ENCODE peak calls at places on chromosome 19, in seven cellular contexts. U, V, X, B, R, N and Q are unnamed samples.

GRCh38 chr19:19704836-19705235 is 28.1 kb downstream of the ZNF14 start:
- DNase-seq in U (no peak), V (no peak), X (no peak), B (no peak), R (no peak), N (no peak), Q (no peak)

GRCh38 chr19:33684550-33685303 is 63.0 kb downstream of the CHST8 start:
- DNase-seq in U (no peak), V (no peak), X (no peak), B (no peak), R (no peak), N (no peak), Q (no peak)

GRCh38 chr19:28393574-28394336 is 819.2 kb downstream of the UQCRFS1 start:
- DNase-seq in U (no peak), V (no peak), X (no peak), B (no peak), R (no peak), N (no peak), Q (no peak)

GRCh38 chr19:42396248-42396541 is 6.1 kb upstream of the CNFN start:
- DNase-seq in U (no peak), V (no peak), X (no peak), B (peak), R (no peak), N (no peak), Q (peak)

GRCh38 chr19:43809762-43810696 is 7.8 kb upstream of the LYPD5 start:
- DNase-seq in U (no peak), V (peak), X (peak), B (no peak), R (no peak), N (peak), Q (peak)

GRCh38 chr19:39133431-39134270 is 8.1 kb downstream of the PAK4 start:
- DNase-seq in U (no peak), V (no peak), X (no peak), B (no peak), R (no peak), N (no peak), Q (no peak)

GRCh38 chr19:42242071-42242511 is 311 bp downstream of the GSK3A start:
- DNase-seq in U (no peak), V (no peak), X (no peak), B (no peak), R (no peak), N (no peak), Q (no peak)

GRCh38 chr19:42111384-42111783 is 20.9 kb downstream of the POU2F2 start:
- DNase-seq in U (no peak), V (peak), X (no peak), B (no peak), R (no peak), N (no peak), Q (no peak)

GRCh38 chr19:3509566-3509989 is 3.5 kb downstream of the FZR1 start:
- DNase-seq in U (no peak), V (peak), X (no peak), B (no peak), R (no peak), N (no peak), Q (no peak)

GRCh38 chr19:12711187-12711586 is 12.5 kb downstream of the TNPO2 start:
- DNase-seq in U (no peak), V (no peak), X (no peak), B (no peak), R (no peak), N (no peak), Q (no peak)

GRCh38 chr19:19179548-19180441 is 9.7 kb upstream of the MEF2B start:
- DNase-seq in U (no peak), V (no peak), X (peak), B (no peak), R (no peak), N (no peak), Q (no peak)

GRCh38 chr19:2554856-2555255 is 78.9 kb downstream of the GADD45B start:
- DNase-seq in U (no peak), V (peak), X (no peak), B (no peak), R (no peak), N (no peak), Q (no peak)

GRCh38 chr19:47239610-47240296 is 8.8 kb upstream of the BBC3 start:
- DNase-seq in U (peak), V (peak), X (no peak), B (peak), R (peak), N (no peak), Q (peak)

GRCh38 chr19:18790566-18791314 is at the start of gene COMP:
- DNase-seq in U (no peak), V (no peak), X (no peak), B (no peak), R (no peak), N (no peak), Q (no peak)

GRCh38 chr19:35042056-35042730 is 672 bp downstream of the HPN start:
- DNase-seq in U (no peak), V (no peak), X (no peak), B (no peak), R (no peak), N (no peak), Q (no peak)

GRCh38 chr19:29485293-29485692 is 40.5 kb upstream of the VSTM2B start:
- DNase-seq in U (no peak), V (no peak), X (no peak), B (no peak), R (no peak), N (no peak), Q (no peak)

GRCh38 chr19:34375598-34375997 is 10.6 kb downstream of the GPI start:
- DNase-seq in U (no peak), V (peak), X (no peak), B (no peak), R (no peak), N (no peak), Q (no peak)

GRCh38 chr19:18609717-18610051 is 3.0 kb upstream of the TMEM59L start:
- DNase-seq in U (no peak), V (no peak), X (no peak), B (no peak), R (no peak), N (no peak), Q (no peak)

GRCh38 chr19:17327654-17328516 is 6.8 kb downstream of the ANO8 start:
- DNase-seq in U (no peak), V (peak), X (peak), B (peak), R (peak), N (no peak), Q (no peak)

GRCh38 chr19:1262687-1263123 is 6.4 kb upstream of the CIRBP start:
- DNase-seq in U (no peak), V (no peak), X (no peak), B (no peak), R (no peak), N (no peak), Q (no peak)

GRCh38 chr19:11096210-11096841 is 7.1 kb downstream of the LDLR start:
- DNase-seq in U (no peak), V (peak), X (no peak), B (no peak), R (peak), N (peak), Q (no peak)

GRCh38 chr19:936175-936546 is 10.3 kb downstream of the ARID3A start:
- DNase-seq in U (no peak), V (no peak), X (no peak), B (no peak), R (no peak), N (no peak), Q (no peak)

GRCh38 chr19:58380037-58380735 is 644 bp downstream of the ZNF837 start:
- DNase-seq in U (no peak), V (no peak), X (peak), B (no peak), R (no peak), N (no peak), Q (no peak)

GRCh38 chr19:49403404-49404187 is 15.5 kb downstream of the KASH5 start:
- DNase-seq in U (no peak), V (no peak), X (no peak), B (no peak), R (no peak), N (peak), Q (peak)

GRCh38 chr19:12701596-12702282 is 5.3 kb upstream of the FBXW9 start:
- DNase-seq in U (no peak), V (no peak), X (no peak), B (no peak), R (no peak), N (no peak), Q (no peak)

GRCh38 chr19:13051581-13052165 is 51.0 kb downstream of the LYL1 start:
- DNase-seq in U (no peak), V (peak), X (peak), B (no peak), R (no peak), N (no peak), Q (no peak)

GRCh38 chr19:2756477-2756876 is 16.7 kb upstream of the SLC39A3 start:
- DNase-seq in U (no peak), V (no peak), X (no peak), B (no peak), R (no peak), N (no peak), Q (no peak)

GRCh38 chr19:44807652-44808462 is 1.0 kb upstream of the BCAM start:
- DNase-seq in U (no peak), V (peak), X (peak), B (no peak), R (no peak), N (no peak), Q (peak)

GRCh38 chr19:22088541-22089144 is 36.4 kb downstream of the ZNF257 start:
- DNase-seq in U (no peak), V (no peak), X (no peak), B (no peak), R (no peak), N (no peak), Q (no peak)

GRCh38 chr19:311813-312261 is 20.6 kb upstream of the PLPP2 start:
- DNase-seq in U (no peak), V (no peak), X (no peak), B (no peak), R (no peak), N (no peak), Q (no peak)